ENCODE peak calls at places on chromosomes 4 and X, in four cellular contexts. X is body of pancreas, L is upper lobe of left lung, F is esophagus squamous epithelium. B is an unnamed sample.
A peak's percentile ranks its signal among the peaks of the same experiment; 100 is the strongest.

GRCh38 chrX:87621697-87622096 is 104.1 kb downstream of the KLHL4 start:
- DNase-seq in X (no peak), L (no peak), F (no peak), B (no peak)

GRCh38 chr4:150145090-150145949 is 67.1 kb downstream of the DCLK2 start:
- DNase-seq in X (no peak), L (no peak), F (no peak), B (no peak)

GRCh38 chr4:174177536-174177935 is 105.9 kb downstream of the FBXO8 start:
- DNase-seq in X (no peak), L (no peak), F (no peak), B (no peak)

GRCh38 chrX:9197231-9197630 is 163.3 kb upstream of the FAM9B start:
- DNase-seq in X (no peak), L (no peak), F (no peak), B (no peak)

GRCh38 chr4:99447079-99447478 is 11.9 kb upstream of the ADH7 start:
- DNase-seq in X (no peak), L (peak; percentile 30), F (no peak), B (no peak)

GRCh38 chrX:13029341-13029740 is 15.1 kb downstream of the FAM9C start:
- DNase-seq in X (peak; percentile 46), L (peak; percentile 63), F (no peak), B (no peak)

GRCh38 chr4:183396187-183396738 is 48.2 kb upstream of the CDKN2AIP start:
- DNase-seq in X (no peak), L (no peak), F (no peak), B (no peak)

GRCh38 chrX:70422886-70423336 is at the start of gene GDPD2:
- DNase-seq in X (peak; percentile 32), L (no peak), F (no peak), B (no peak)

GRCh38 chr4:102808009-102808408 is 19.3 kb downstream of the UBE2D3 start:
- DNase-seq in X (no peak), L (no peak), F (no peak), B (no peak)

GRCh38 chr4:185421366-185422124 is 4.2 kb downstream of the UFSP2 start:
- DNase-seq in X (no peak), L (no peak), F (no peak), B (no peak)

GRCh38 chr4:177485528-177485927 is 43.3 kb upstream of the AGA start:
- DNase-seq in X (no peak), L (no peak), F (no peak), B (no peak)

GRCh38 chrX:149720021-149720689 is 8.3 kb downstream of the MAGEA11 start:
- DNase-seq in X (peak; percentile 13), L (no peak), F (no peak), B (peak; percentile 61)

GRCh38 chrX:11397680-11398079 is 104.5 kb downstream of the AMELX start:
- DNase-seq in X (no peak), L (no peak), F (no peak), B (no peak)

GRCh38 chr4:54281060-54281781 is 52.1 kb downstream of the PDGFRA start:
- DNase-seq in X (peak; percentile 80), L (peak; percentile 53), F (no peak), B (no peak)

GRCh38 chr4:113232194-113232593 is 182.7 kb downstream of the ANK2 start:
- DNase-seq in X (no peak), L (no peak), F (no peak), B (no peak)

GRCh38 chrX:51837926-51838325 is 55.5 kb upstream of the MAGED1 start:
- DNase-seq in X (peak; percentile 24), L (no peak), F (no peak), B (no peak)

GRCh38 chrX:71514367-71515038 is 18.4 kb upstream of the OGT start:
- DNase-seq in X (no peak), L (no peak), F (no peak), B (no peak)

GRCh38 chr4:107034091-107034698 is 1.9 kb downstream of the DKK2 start:
- DNase-seq in X (peak; percentile 10), L (no peak), F (no peak), B (no peak)

GRCh38 chr4:7485096-7485495 is 50.4 kb upstream of the PSAPL1 start:
- DNase-seq in X (no peak), L (no peak), F (no peak), B (no peak)

GRCh38 chr4:126583509-126583908 is 1049.2 kb upstream of the INTU start:
- DNase-seq in X (no peak), L (no peak), F (no peak), B (no peak)

GRCh38 chr4:9870165-9870564 is 88.7 kb downstream of the DRD5 start:
- DNase-seq in X (no peak), L (no peak), F (no peak), B (no peak)

GRCh38 chr4:122710434-122711308 is 21.8 kb upstream of the BBS12 start:
- DNase-seq in X (no peak), L (no peak), F (no peak), B (no peak)

GRCh38 chr4:147340111-147340510 is 140.8 kb upstream of the EDNRA start:
- DNase-seq in X (no peak), L (no peak), F (no peak), B (no peak)

GRCh38 chr4:111678466-111678865 is 466.8 kb upstream of the FAM241A start:
- DNase-seq in X (no peak), L (no peak), F (no peak), B (no peak)

GRCh38 chr4:134343661-134344060 is 142.1 kb upstream of the PABPC4L start:
- DNase-seq in X (no peak), L (no peak), F (no peak), B (no peak)

GRCh38 chr4:169567916-169568315 is 44.5 kb downstream of the NEK1 start:
- DNase-seq in X (no peak), L (no peak), F (no peak), B (no peak)

GRCh38 chr4:26248647-26249046 is 72.2 kb upstream of the RBPJ start:
- DNase-seq in X (peak; percentile 21), L (no peak), F (no peak), B (no peak)

DNA sequence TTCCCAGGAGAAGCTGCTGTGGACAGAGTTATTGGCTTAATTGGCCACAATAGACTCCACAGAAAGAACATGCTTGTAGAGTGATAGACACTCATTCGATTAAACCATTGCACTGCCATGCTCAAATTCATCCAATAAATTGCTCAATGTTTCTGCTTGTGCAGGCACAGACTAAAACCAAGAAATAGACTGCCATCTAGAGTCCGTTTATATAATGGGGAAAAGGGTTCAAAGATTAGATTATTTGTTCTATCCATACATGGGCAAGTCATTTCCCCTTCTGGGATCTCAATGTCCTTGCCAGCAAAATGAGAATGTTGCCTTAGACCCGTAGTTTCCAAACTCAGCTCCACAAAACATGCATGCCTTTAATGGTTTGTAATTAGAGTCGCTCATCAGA is 8.7 kb downstream of the SMIM10 start:
- DNase-seq in X (no peak), L (no peak), F (no peak), B (no peak)
- TF ChIP-seq CTCF in X (peak; percentile 51), L (no peak), F (peak; percentile 30), B (peak; percentile 19)

DNA sequence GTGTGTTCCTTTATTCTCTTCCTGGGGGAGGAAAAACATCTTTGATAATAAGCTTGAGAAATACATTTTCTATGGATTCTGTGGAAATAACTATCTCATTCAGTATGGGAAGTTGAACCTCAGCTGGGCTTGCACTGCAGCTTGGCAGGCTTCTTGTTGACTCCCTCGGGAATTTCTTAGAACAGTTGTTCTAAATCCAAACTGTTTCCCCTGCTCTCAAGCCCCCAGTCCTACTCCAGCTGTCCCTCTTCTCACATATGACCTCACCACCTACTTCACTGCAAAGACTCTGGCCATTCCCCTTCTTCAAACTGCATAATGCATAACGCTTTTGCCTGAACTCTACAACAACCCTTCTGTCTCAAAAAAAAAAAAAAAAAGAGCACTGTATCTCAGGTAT is 105.5 kb upstream of the WDR44 start:
- DNase-seq in X (no peak), L (no peak), F (no peak), B (no peak)
- H3K27ac ChIP-seq in X (no peak overlapping the region), L (no peak overlapping the region), F (no peak overlapping the region), B (no peak overlapping the region)

GRCh38 chr4:80263541-80264351 is 2.7 kb upstream of the FGF5 start:
- DNase-seq in X (no peak), L (no peak), F (no peak), B (no peak)
- TF ChIP-seq CTCF in X (no peak), L (no peak), F (no peak), B (no peak)

GRCh38 chr4:95288552-95288951 is 260.2 kb downstream of the UNC5C start:
- DNase-seq in X (no peak), L (no peak), F (no peak), B (no peak)

GRCh38 chr4:95289028-95289634 is 259.6 kb downstream of the UNC5C start:
- DNase-seq in X (no peak), L (no peak), F (no peak), B (no peak)

GRCh38 chr4:95284668-95285067 is 264.1 kb downstream of the UNC5C start:
- DNase-seq in X (no peak), L (no peak), F (no peak), B (no peak)

GRCh38 chr4:95285797-95286196 is 263.0 kb downstream of the UNC5C start:
- DNase-seq in X (no peak), L (no peak), F (no peak), B (no peak)

GRCh38 chr4:95283320-95283719 is 265.5 kb downstream of the UNC5C start:
- DNase-seq in X (no peak), L (no peak), F (no peak), B (no peak)
- H3K27ac ChIP-seq in X (no peak overlapping the region), L (no peak overlapping the region), F (no peak overlapping the region), B (no peak overlapping the region)

DNA sequence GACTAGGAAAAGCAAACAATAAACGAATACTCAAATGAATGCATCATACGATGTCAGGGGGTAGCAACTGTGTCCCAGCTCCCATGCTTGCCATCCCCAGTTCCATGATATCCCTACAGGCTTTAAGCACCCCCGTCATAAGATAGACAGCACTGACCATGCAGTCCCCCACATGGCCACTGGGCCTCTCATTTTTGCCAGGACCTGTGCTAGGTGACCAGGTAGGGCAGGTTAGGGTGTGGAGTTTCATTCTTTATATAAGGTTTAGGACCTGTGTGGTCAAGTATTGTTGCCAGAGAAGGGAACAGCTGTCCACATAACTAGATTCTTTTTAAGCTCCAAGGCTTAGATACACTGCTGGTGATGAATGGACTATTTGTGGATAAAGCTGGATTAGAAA is 9.7 kb downstream of the PPEF2 start:
- DNase-seq in X (no peak), L (no peak), F (no peak), B (no peak)
- TF ChIP-seq CTCF in X (no peak), L (no peak), F (no peak), B (no peak)

GRCh38 chr4:186728631-186729271 is 5.1 kb upstream of the FAT1 start:
- DNase-seq in X (no peak), L (no peak), F (no peak), B (no peak)
- H3K27ac ChIP-seq in X (no peak overlapping the region), L (no peak overlapping the region), F (no peak overlapping the region), B (no peak overlapping the region)

GRCh38 chr4:143558823-143559756 is 45.6 kb downstream of the SMARCA5 start:
- DNase-seq in X (peak; percentile 86), L (peak; percentile 88), F (no peak), B (no peak)
- TF ChIP-seq CTCF in X (peak; percentile 80), L (no peak), F (no peak), B (peak; percentile 46)

DNA sequence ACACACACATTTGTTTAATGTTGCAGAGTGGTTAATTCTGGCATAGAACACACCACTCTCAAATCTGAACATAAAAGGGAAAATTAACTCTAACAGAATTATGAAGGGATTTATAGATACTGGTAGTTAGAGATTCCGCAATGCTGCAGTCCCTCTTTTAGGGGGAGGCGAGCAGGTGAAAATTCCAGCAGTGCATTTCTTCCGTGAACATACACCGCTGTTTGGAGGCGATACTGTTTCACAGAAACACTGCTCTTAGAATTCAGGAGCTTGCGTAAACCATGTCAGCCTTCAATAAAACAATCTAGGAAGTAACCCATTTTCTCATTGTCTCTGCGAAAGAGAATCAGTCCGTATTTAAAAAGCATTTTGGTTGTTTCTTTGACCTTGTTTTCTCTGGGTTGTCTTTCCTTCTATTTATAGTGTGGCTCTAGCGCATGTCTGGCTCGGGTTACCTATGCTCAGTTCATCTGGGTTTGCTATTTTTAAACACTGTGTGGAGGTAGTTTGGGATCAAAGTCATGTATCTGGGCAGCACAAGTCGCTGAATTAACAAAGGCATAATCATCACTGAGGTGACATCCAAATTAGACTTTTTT is 90.4 kb downstream of the GPAT3 start:
- DNase-seq in X (no peak), L (no peak), F (no peak), B (no peak)
- H3K27ac ChIP-seq in X (no peak overlapping the region), L (no peak overlapping the region), F (no peak overlapping the region), B (no peak overlapping the region)

B was measured in vagina.